ENCODE peak calls at places on chromosomes 5 and 9, in nine cellular contexts. T is NCI-H226; C is dermis blood vessel endothelial cell; S is stimulated activated CD4-positive, alpha-beta T cell treated with anti-CD3 and anti-CD28 coated beads, Interleukin-4, amount 100 ng/mL, for 48 hours; H is CD8-positive, alpha-beta memory T cell; M is NCI-H2029; P is EL; B is choroid plexus epithelial cell; A is bronchial epithelial cell. D is an unnamed sample.

GRCh38 chr9:123000371-123001068 is 32.9 kb upstream of the GPR21 start:
- DNase-seq in T (no peak), P (peak), B (no peak), M (no peak), H (no peak), A (no peak), C (peak), S (no peak), D (no peak)

GRCh38 chr5:1405121-1405520 is 40.1 kb downstream of the SLC6A3 start:
- DNase-seq in S (no peak), B (no peak), M (no peak), A (no peak), C (no peak), T (no peak), H (no peak), P (no peak), D (no peak)

GRCh38 chr5:56282241-56282640 is 49.1 kb upstream of the ANKRD55 start:
- DNase-seq in S (no peak), T (no peak), A (peak), M (no peak), H (no peak), C (peak), P (peak), B (no peak), D (no peak)

GRCh38 chr9:136595245-136596218 is 49.7 kb upstream of the NOTCH1 start:
- DNase-seq in S (no peak), B (no peak), A (no peak), T (no peak), P (no peak), M (no peak), C (no peak), H (no peak), D (no peak)

GRCh38 chr9:31674264-31674663 is 710.2 kb upstream of the ACO1 start:
- DNase-seq in A (peak), S (no peak), T (no peak), P (no peak), H (no peak), B (peak), C (no peak), M (no peak), D (no peak)

GRCh38 chr9:106783121-106783520 is 79.8 kb upstream of the ZNF462 start:
- DNase-seq in P (no peak), H (no peak), S (no peak), T (no peak), C (no peak), A (peak), B (no peak), M (no peak), D (no peak)

GRCh38 chr9:89466451-89467277 is 31.2 kb downstream of the SEMA4D start:
- DNase-seq in M (no peak), H (no peak), S (peak), C (no peak), A (no peak), T (no peak), P (no peak), B (no peak), D (no peak)

GRCh38 chr9:131423171-131423581 is 29.3 kb downstream of the PRRC2B start:
- DNase-seq in P (peak), H (no peak), M (peak), T (peak), S (no peak), B (peak), C (peak), A (peak), D (no peak)

GRCh38 chr5:159533197-159533596 is 202.9 kb upstream of the IL12B start:
- DNase-seq in P (peak), M (no peak), S (no peak), B (peak), H (no peak), T (no peak), A (peak), C (no peak), D (no peak)

GRCh38 chr9:87395804-87396458 is 101.7 kb upstream of the DAPK1 start:
- DNase-seq in C (no peak), P (no peak), M (no peak), S (no peak), T (no peak), A (no peak), H (no peak), B (no peak), D (no peak)

GRCh38 chr9:125807065-125807464 is 59.9 kb downstream of the PBX3 start:
- DNase-seq in B (peak), S (no peak), C (no peak), P (peak), T (no peak), A (peak), H (no peak), M (no peak), D (no peak)

GRCh38 chr9:70816316-70816715 is 305.1 kb downstream of the TRPM3 start:
- DNase-seq in M (no peak), P (no peak), S (no peak), B (no peak), T (no peak), H (no peak), C (no peak), A (no peak), D (no peak)

GRCh38 chr5:141845371-141845821 is 32.8 kb downstream of the PCDH1 start:
- DNase-seq in P (no peak), T (no peak), M (no peak), H (no peak), B (no peak), C (peak), S (no peak), A (no peak), D (no peak)